ENCODE peak calls at places on chromosomes 4 and X, in ten cellular contexts. Y, B, Z, H, L, P, V, R, K and J are unnamed samples.

GRCh38 chrX:23749129-23749528 is 6.1 kb upstream of the ACOT9 start:
- DNase-seq in Y (peak; percentile 9), B (no peak), Z (no peak), H (no peak), L (no peak), P (no peak), V (no peak), R (no peak), K (no peak), J (no peak)

GRCh38 chr4:154720123-154720522 is 23.7 kb upstream of the LRAT start:
- DNase-seq in Y (no peak), B (no peak), Z (no peak), H (no peak), L (no peak), P (no peak), V (no peak), R (no peak), K (no peak), J (no peak)

GRCh38 chrX:45323387-45323786 is 122.7 kb upstream of the DIPK2B start:
- DNase-seq in Y (no peak), B (no peak), Z (no peak), H (no peak), L (no peak), P (no peak), V (no peak), R (no peak), K (no peak), J (no peak)

GRCh38 chrX:140123446-140123845 is 158.1 kb upstream of the CXorf66 start:
- DNase-seq in Y (peak; percentile 1), B (no peak), Z (no peak), H (no peak), L (peak; percentile 19), P (no peak), V (no peak), R (no peak), K (no peak), J (no peak)

GRCh38 chr4:150366487-150366999 is 215.4 kb upstream of the MAB21L2 start:
- DNase-seq in Y (no peak), B (no peak), Z (no peak), H (no peak), L (no peak), P (no peak), V (no peak), R (no peak), K (no peak), J (no peak)

GRCh38 chr4:106763044-106763443 is 273.1 kb downstream of the DKK2 start:
- DNase-seq in Y (no peak), B (no peak), Z (no peak), H (no peak), L (no peak), P (no peak), V (no peak), R (no peak), K (no peak), J (no peak)

GRCh38 chr4:23819041-23819511 is 70.8 kb downstream of the PPARGC1A start:
- DNase-seq in Y (no peak), B (peak; percentile 43), Z (no peak), H (no peak), L (no peak), P (no peak), V (no peak), R (no peak), K (no peak), J (no peak)

GRCh38 chr4:93730251-93730650 is 98.3 kb upstream of the ATOH1 start:
- DNase-seq in Y (no peak), B (no peak), Z (no peak), H (no peak), L (no peak), P (no peak), V (no peak), R (no peak), K (no peak), J (no peak)

DNA sequence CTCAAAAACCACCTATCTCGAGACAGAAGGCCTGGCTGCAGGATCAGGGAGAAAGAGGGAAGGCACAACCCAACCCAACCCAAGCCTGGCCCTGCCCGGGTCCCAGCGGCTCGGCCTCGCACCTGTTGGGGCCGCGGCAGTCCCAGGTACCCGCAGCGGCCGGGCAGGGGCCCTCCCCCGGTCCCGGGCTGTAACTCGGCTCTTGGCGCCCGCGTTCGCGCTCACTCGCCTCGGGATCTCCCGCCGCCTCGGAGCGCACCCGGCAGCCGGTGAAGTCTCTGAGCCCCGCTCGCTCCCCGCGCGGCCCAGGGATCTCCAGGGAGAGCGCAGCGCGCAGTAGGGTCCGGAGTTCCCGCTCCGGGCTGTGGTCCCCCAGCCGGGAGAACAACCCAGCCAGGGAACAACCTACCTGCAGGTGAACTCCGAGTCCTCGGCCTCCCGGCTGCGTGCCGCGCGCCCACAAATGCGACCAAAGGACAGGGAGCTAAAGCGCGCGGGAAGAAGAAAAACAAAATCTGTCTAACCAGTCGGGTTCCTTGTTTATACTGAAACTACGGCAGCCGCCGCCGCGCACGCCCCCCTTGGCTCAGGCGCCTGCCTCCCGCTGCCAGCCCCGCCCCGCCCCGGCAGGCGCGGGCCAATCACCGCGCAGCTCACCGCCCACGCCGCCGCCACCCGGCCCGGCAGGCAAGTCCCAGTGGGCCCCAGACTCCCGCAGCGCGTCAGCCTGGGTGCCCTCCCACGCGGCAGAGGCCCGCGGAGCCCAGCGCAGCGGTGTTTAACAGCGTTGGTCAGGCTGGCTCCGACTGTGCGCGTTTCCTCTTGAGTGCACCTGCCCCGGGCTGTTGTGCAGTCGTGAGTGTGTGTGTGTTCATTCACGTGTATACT is at the start of gene RASGEF1B:
- DNase-seq in Y (peak; percentile 88), B (peak; percentile 93), Z (peak; percentile 92), H (peak; percentile 77), L (peak; percentile 89), P (peak; percentile 91), V (peak; percentile 72), R (peak; percentile 16), K (peak; percentile 79), J (no peak)
- TF ChIP-seq POLR2A in Y (no peak), B (peak; percentile 72), Z (peak; percentile 82), H (no peak), L (peak; percentile 65), P (no peak), V (peak; percentile 55), R (no peak), K (peak; percentile 56), J (no peak)

GRCh38 chr4:1721666-1722550 is 587 bp downstream of the TACC3 start:
- DNase-seq in Y (no peak), B (no peak), Z (no peak), H (no peak), L (no peak), P (peak; percentile 58), V (no peak), R (no peak), K (no peak), J (no peak)

GRCh38 chr4:1723131-1723801 is 1.9 kb downstream of the TACC3 start:
- DNase-seq in Y (no peak), B (no peak), Z (no peak), H (no peak), L (no peak), P (peak; percentile 68), V (no peak), R (no peak), K (no peak), J (no peak)

GRCh38 chr4:1720163-1720983 is 750 bp downstream of the TMEM129 start:
- DNase-seq in Y (peak; percentile 67), B (peak; percentile 71), Z (peak; percentile 25), H (peak; percentile 51), L (peak; percentile 67), P (peak; percentile 80), V (no peak), R (no peak), K (no peak), J (no peak)

GRCh38 chr4:1722551-1723071 is 1.3 kb downstream of the TACC3 start:
- DNase-seq in Y (no peak), B (no peak), Z (no peak), H (no peak), L (no peak), P (peak; percentile 27), V (no peak), R (no peak), K (no peak), J (no peak)

DNA sequence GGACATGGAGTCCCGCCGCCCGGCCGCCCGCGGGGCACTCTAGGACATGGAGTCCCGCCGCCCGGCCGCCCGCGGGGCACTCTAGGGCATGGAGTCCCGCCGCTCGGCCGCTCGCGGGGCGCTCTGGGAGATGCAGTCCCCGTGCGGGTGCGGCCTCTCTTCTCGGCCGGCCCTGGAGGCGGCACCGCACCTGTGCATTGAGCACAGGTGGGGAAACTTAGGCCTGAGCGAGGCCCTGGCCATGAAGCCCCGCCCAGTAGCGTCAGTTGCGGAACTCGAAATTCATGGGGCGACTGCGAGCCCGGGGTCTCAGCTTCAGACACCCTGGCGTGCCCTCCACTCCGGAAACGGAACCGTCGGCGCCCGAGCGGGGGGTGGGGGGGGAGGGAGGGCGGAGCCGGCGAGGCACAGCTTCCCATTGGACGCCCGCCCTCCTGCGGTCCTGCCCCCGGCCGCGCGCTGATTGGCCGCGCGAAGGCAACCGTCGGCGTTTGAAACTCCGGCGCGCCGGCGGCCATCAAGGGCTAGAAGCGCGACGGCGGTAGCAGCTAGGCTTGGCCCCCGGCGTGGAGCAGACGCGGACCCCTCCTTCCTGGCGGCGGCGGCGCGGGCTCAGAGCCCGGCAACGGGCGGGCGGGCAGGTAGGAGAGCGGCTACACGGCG is at the start of the genes TACC3 and TMEM129:
- DNase-seq in Y (peak; percentile 96), B (peak; percentile 94), Z (peak; percentile 98), H (peak; percentile 88), L (peak; percentile 93), P (peak; percentile 99), V (peak; percentile 89), R (peak; percentile 87), K (peak; percentile 94), J (peak; percentile 87)
- TF ChIP-seq POLR2A in Y (peak; percentile 64), B (peak; percentile 66), Z (peak; percentile 89), H (no peak), L (peak; percentile 10), P (peak; percentile 62), V (no peak), R (peak; percentile 53), K (no peak), J (peak; percentile 53)

DNA sequence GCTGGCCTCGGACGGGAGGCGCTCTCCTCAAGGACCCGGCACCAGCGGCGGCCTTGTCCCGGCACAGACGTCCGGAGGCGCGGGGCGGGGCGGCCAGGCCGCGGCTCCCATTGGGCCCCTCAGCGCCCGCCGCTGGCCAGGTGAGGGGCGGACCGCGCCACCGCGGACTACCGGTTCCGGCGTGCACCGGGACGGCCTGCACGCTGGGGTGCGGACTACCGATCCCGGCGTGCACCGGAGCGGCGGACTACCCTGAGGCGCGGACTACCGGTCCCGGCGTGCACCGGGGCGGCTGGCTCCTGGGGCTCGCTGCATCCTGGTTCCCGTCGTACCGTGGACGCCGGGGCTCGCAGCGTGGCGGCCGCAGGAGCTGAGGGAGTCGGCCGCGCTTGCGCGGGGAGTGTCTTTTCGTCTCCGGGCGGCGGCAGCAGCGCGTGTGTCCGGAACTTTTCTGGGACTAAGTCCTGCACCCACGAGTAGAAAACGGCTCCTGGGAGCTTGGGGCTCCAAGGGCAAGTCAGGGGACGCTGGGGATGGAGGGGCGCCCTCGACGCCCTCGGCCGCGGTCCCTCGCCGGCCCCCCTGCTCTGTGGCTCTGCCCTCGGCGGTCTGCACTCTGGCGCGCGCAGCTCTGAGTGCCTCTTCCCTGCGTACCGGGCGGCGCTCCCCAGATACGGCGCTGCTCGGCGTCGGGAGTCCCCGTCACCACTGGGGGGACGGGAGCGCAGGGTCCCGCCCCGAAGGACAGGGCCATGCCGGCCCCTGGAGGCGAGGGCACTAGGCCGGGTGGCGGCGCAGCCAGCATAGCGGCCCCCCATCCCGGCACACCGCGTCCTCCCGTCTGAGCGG is at the start of gene LETM1:
- DNase-seq in Y (peak; percentile 96), B (peak; percentile 98), Z (peak; percentile 95), H (peak; percentile 90), L (peak; percentile 96), P (peak; percentile 100), V (peak; percentile 83), R (peak; percentile 68), K (peak; percentile 96), J (peak; percentile 85)
- TF ChIP-seq POLR2A in Y (peak; percentile 90), B (peak; percentile 81), Z (peak; percentile 58), H (peak; percentile 66), L (no peak), P (peak; percentile 93), V (peak; percentile 36), R (peak; percentile 82), K (peak; percentile 34), J (peak; percentile 73)

GRCh38 chr4:152535903-152536544 is at the start of gene FBXW7:
- DNase-seq in Y (peak; percentile 99), B (peak; percentile 99), Z (peak; percentile 98), H (peak; percentile 99), L (peak; percentile 98), P (peak; percentile 99), V (peak; percentile 97), R (peak; percentile 87), K (peak; percentile 98), J (peak; percentile 69)
- TF ChIP-seq POLR2A in Y (peak; percentile 93), B (peak; percentile 90), Z (peak; percentile 90), H (peak; percentile 60), L (peak; percentile 79), P (peak; percentile 82), V (peak; percentile 40), R (peak; percentile 62), K (peak; percentile 86), J (peak; percentile 73)